ENCODE peak calls at places on chromosomes 6 and 20, in four cellular contexts. K is endothelial cell, T is GM13977, I is iris pigment epithelial cell. V is an unnamed sample.

GRCh38 chr6:44826277-44826676 is 438.8 kb downstream of the CDC5L start:
- DNase-seq in T (no peak), K (no peak), I (no peak), V (no peak)

GRCh38 chr6:136873733-136874132 is 48.4 kb upstream of the SLC35D3 start:
- DNase-seq in I (no peak), T (no peak), K (no peak), V (no peak)

GRCh38 chr6:108744996-108745395 is 103.2 kb upstream of the ARMC2 start:
- DNase-seq in T (no peak), K (no peak), I (no peak), V (no peak)

GRCh38 chr20:7708112-7708511 is 232.1 kb downstream of the HAO1 start:
- DNase-seq in T (no peak), I (no peak), K (no peak), V (no peak)

GRCh38 chr20:37560629-37561028 is 33.0 kb upstream of the BLCAP start:
- DNase-seq in T (no peak), K (no peak), I (no peak), V (no peak)

GRCh38 chr6:16316741-16317251 is 78.4 kb downstream of the GMPR start:
- DNase-seq in I (peak; percentile 54), T (peak; percentile 53), K (no peak), V (peak; percentile 75)

GRCh38 chr20:846894-847278 is 13.4 kb downstream of the FAM110A start:
- DNase-seq in T (peak; percentile 77), K (no peak), I (no peak), V (peak; percentile 82)

GRCh38 chr6:151916680-151917164 is 109.2 kb downstream of the ESR1 start:
- DNase-seq in T (no peak), I (peak; percentile 79), K (no peak), V (no peak)

GRCh38 chr6:27472617-27473400 is at the start of gene ZNF184:
- DNase-seq in K (peak; percentile 96), T (peak; percentile 86), I (peak; percentile 99), V (peak; percentile 84)

GRCh38 chr6:130394238-130394637 is 28.4 kb downstream of the TMEM200A start:
- DNase-seq in I (no peak), K (no peak), T (no peak), V (no peak)

V was measured in germinal center.